ENCODE peak calls at places on chromosomes 12 and 14, in five cellular contexts. I, L, P, K and S are unnamed samples.
A peak's percentile ranks its signal among the peaks of the same experiment; 100 is the strongest.

GRCh38 chr12:106157802-106158201 is 19.0 kb upstream of the NUAK1 start:
- DNase-seq in P (no peak), L (no peak), K (no peak), I (no peak), S (no peak)

GRCh38 chr14:36279306-36280244 is 40.9 kb downstream of the MBIP start:
- DNase-seq in P (no peak), I (no peak), K (no peak), L (no peak), S (no peak)

GRCh38 chr14:91195881-91196280 is 48.6 kb downstream of the GPR68 start:
- DNase-seq in P (no peak), K (no peak), I (no peak), L (no peak), S (no peak)

GRCh38 chr14:32693114-32693513 is 245.6 kb upstream of the NPAS3 start:
- DNase-seq in L (peak; percentile 46), P (peak; percentile 93), I (no peak), K (no peak), S (peak; percentile 29)

GRCh38 chr12:112792743-112793142 is 1.2 kb downstream of the RPH3A start:
- DNase-seq in K (no peak), L (no peak), I (no peak), P (no peak), S (no peak)

GRCh38 chr14:72740504-72740961 is 153.4 kb downstream of the DPF3 start:
- DNase-seq in L (no peak), I (no peak), K (no peak), P (no peak), S (no peak)

GRCh38 chr14:97788364-97788763 is 991.2 kb downstream of the VRK1 start:
- DNase-seq in K (no peak), I (no peak), L (no peak), P (no peak), S (no peak)

GRCh38 chr14:73935666-73936065 is 14.2 kb downstream of the FAM161B start:
- DNase-seq in K (no peak), I (peak; percentile 30), L (peak; percentile 46), P (no peak), S (no peak)

GRCh38 chr12:113302925-113303640 is 31.8 kb downstream of the SLC8B1 start:
- DNase-seq in I (no peak), L (no peak), P (no peak), K (no peak), S (no peak)

DNA sequence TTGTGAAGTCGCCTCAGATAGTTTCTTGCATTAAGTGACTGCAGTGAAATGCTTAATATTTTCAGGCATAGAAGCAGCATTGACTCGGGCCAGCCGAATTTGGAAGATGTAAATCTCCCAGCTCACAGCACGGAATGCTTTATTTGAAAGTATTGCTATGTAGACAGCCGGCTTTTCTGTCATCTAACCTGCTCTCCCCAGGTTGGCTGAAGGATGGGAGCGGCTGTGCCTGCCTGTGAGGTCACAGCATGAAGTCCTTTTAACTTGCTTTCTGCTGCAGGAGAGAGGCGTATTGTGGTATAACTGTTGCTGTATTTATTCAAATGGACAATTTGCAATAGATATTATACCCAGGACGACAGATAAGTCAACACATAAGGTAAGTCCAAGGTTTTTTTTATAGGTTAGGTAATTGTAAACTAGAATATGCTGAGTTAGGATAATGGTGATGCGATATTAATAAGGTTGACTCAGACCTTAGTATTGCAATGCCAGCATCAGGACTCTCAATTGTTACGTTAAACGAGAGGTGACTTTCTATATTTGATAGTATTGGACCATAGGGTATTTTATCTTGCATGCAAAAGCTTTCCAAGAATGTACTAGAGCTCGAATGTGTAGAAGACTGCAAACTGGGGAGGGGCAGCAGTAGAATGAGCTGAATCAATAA is 135.8 kb downstream of the CNTN1 start:
- DNase-seq in L (no peak), I (no peak), K (peak; percentile 6), P (no peak), S (no peak)
- H2AFZ ChIP-seq in L (no peak overlapping the region), I (no peak overlapping the region), K (no peak overlapping the region), P (no peak overlapping the region), S (no peak overlapping the region)

GRCh38 chr14:81452766-81453165 is 52.6 kb upstream of the STON2 start:
- DNase-seq in I (no peak), P (no peak), K (no peak), L (peak; percentile 37), S (no peak)

GRCh38 chr14:81455344-81455743 is 55.2 kb upstream of the STON2 start:
- DNase-seq in I (no peak), P (no peak), L (peak; percentile 25), K (no peak), S (no peak)

GRCh38 chr14:81454572-81455218 is 54.6 kb upstream of the STON2 start:
- DNase-seq in I (no peak), P (no peak), L (no peak), K (no peak), S (no peak)

GRCh38 chr14:81452341-81452740 is 52.2 kb upstream of the STON2 start:
- DNase-seq in I (no peak), P (no peak), K (no peak), L (no peak), S (no peak)

GRCh38 chr14:81453166-81453766 is 53.1 kb upstream of the STON2 start:
- DNase-seq in P (peak; percentile 55), K (peak; percentile 75), I (peak; percentile 48), L (peak; percentile 71), S (peak; percentile 58)
- H2AFZ ChIP-seq in P (peak overlapping the region; percentile 40), K (no peak overlapping the region), I (peak overlapping the region; percentile 39), L (peak overlapping the region; percentile 65), S (no peak overlapping the region)

GRCh38 chr12:95554532-95555071 is 3.3 kb upstream of the USP44 start:
- DNase-seq in I (no peak), K (no peak), P (no peak), L (no peak), S (no peak)

GRCh38 chr12:95549392-95550084 is 1.7 kb downstream of the USP44 start:
- DNase-seq in K (no peak), I (no peak), L (no peak), P (no peak), S (peak; percentile 62)

GRCh38 chr12:95551305-95551704 is at the start of gene USP44:
- DNase-seq in I (no peak), K (no peak), P (no peak), L (no peak), S (peak; percentile 92)

GRCh38 chr12:95551913-95552516 is 739 bp upstream of the USP44 start:
- DNase-seq in I (no peak), K (no peak), P (no peak), L (no peak), S (no peak)

DNA sequence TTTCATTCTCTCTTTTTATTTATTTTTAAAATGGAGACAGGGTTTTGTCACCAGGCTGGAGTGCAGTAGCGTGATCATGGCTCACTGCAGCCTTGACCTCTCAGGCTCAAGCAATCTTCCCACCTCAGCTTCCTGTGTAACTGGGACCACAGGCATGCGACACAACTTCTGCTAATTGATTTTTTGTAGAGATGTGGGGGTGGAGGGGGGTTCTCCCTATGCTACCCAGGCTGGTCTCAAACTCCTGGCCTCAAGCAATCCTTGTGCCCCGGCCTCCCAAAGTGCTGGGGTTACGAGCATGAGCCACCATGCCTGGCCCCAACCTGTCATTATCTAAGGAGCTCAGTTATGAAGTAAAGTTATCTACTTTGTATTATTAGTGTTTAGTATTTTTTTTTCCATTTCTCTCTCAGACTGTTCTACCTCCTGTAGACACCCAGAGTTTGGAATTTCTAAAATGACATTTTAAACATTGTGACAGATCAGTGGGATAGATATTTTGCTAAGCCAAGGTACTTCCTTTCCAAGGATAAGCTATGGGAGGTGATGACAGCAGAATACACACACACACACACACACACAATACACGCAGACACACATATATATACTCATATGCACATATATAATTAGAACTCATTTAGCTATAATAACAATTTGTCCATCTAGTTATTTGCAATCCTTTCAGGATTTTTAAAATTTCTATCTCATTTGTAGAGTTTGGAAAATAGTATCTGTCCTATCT is 2.1 kb upstream of the USP44 start:
- DNase-seq in P (no peak), I (no peak), K (no peak), L (no peak), S (no peak)
- H2AFZ ChIP-seq in P (no peak overlapping the region), I (no peak overlapping the region), K (no peak overlapping the region), L (no peak overlapping the region), S (no peak overlapping the region)

DNA sequence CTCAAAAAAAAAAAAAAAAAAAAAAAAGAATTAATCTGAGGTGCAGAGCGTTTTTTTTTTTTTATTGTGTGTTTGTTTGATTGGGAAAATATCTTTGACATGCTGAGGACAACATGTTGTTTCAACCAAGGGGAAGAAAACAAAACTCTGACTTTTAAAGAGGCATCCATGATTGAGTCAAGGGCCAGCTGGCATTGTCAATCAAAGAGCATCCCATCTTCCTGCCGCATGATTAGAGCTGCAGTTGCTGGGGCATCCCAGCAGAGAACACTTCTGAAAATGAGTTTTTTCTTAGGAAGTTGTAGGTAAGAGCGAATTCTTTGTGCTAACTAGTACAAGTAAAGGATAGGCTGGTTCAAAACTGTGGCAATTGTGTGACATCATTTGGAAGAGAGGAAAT is 200.9 kb upstream of the DAAM1 start:
- DNase-seq in I (no peak), K (no peak), L (no peak), P (no peak), S (no peak)
- H2AFZ ChIP-seq in I (no peak overlapping the region), K (no peak overlapping the region), L (no peak overlapping the region), P (no peak overlapping the region), S (no peak overlapping the region)

GRCh38 chr12:91968772-91969171 is 176.9 kb downstream of the BTG1 start:
- DNase-seq in P (no peak), I (no peak), L (no peak), K (no peak), S (no peak)

GRCh38 chr12:91959220-91959619 is 186.4 kb downstream of the BTG1 start:
- DNase-seq in L (no peak), I (no peak), K (no peak), P (no peak), S (no peak)

GRCh38 chr12:91967590-91967989 is 178.1 kb downstream of the BTG1 start:
- DNase-seq in P (no peak), L (no peak), K (no peak), I (no peak), S (no peak)

GRCh38 chr12:91965781-91966180 is 179.9 kb downstream of the BTG1 start:
- DNase-seq in I (no peak), P (no peak), L (no peak), K (no peak), S (no peak)

GRCh38 chr12:91964501-91964900 is 181.1 kb downstream of the BTG1 start:
- DNase-seq in K (no peak), L (no peak), I (no peak), P (no peak), S (no peak)
- H2AFZ ChIP-seq in K (no peak overlapping the region), L (no peak overlapping the region), I (no peak overlapping the region), P (no peak overlapping the region), S (no peak overlapping the region)

GRCh38 chr12:59891180-59891579 is 295.4 kb downstream of the SLC16A7 start:
- DNase-seq in K (no peak), P (no peak), L (no peak), I (peak; percentile 32), S (no peak)

DNA sequence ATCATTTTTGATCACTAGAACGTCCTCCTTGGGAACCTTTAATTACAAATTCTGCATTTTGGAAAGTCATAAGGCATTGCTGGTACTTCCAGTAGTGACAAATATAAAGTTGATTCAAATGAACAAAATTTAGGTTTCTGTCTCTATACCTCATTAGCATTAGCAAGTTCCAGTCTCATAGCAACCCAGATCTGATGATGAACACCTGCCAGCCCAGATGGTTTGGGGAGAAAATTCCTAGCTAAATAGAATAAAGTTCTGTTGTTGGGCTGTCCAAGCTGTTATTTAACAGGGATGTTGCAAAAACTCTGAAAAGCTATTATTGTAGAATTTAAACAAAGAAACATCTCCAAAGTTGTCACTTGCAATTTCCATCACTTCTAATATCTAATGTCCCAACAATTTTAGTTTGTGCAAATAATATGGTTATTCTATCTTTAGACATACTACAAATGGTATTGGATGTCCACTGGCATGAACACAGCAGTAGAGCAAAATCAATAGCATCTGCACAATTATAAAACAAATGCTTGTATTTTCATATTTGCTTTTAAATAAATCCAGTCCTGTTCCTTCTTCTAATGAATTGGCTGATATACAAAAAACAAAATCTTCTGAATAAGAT is 299.4 kb downstream of the SLC16A7 start:
- DNase-seq in P (no peak), I (no peak), K (no peak), L (no peak), S (no peak)
- H2AFZ ChIP-seq in P (no peak overlapping the region), I (no peak overlapping the region), K (no peak overlapping the region), L (no peak overlapping the region), S (no peak overlapping the region)

GRCh38 chr12:54285150-54286041 is 4.9 kb downstream of the HNRNPA1 start:
- DNase-seq in P (no peak), K (no peak), I (no peak), L (peak; percentile 43), S (no peak)
- H2AFZ ChIP-seq in P (no peak overlapping the region), K (no peak overlapping the region), I (no peak overlapping the region), L (no peak overlapping the region), S (no peak overlapping the region)